ENCODE peak calls at places on chromosomes 12 and 14, in six cellular contexts. N, Q, E, K, F and T are unnamed samples.

GRCh38 chr12:122839907-122840554 is 4.8 kb downstream of the HIP1R start:
- DNase-seq in K (no peak), Q (no peak), E (no peak), F (no peak), N (no peak), T (no peak)

GRCh38 chr14:33432407-33433023 is 493.8 kb downstream of the NPAS3 start:
- DNase-seq in K (no peak), F (no peak), E (no peak), N (no peak), Q (peak), T (no peak)

GRCh38 chr14:71693373-71693772 is 238.9 kb upstream of the RGS6 start:
- DNase-seq in E (no peak), K (no peak), F (no peak), N (no peak), Q (no peak), T (no peak)

GRCh38 chr14:92982941-92983340 is 60.0 kb downstream of the CHGA start:
- DNase-seq in E (no peak), Q (peak), N (no peak), F (no peak), K (no peak), T (no peak)

GRCh38 chr12:47698055-47698454 is 7.8 kb downstream of the RPAP3 start:
- DNase-seq in N (no peak), F (no peak), Q (no peak), E (no peak), K (no peak), T (no peak)

GRCh38 chr14:41419709-41420108 is 187.0 kb upstream of the LRFN5 start:
- DNase-seq in K (no peak), F (no peak), N (no peak), Q (no peak), E (no peak), T (no peak)

GRCh38 chr14:20503905-20504304 is 1.4 kb upstream of the RNASE10 start:
- DNase-seq in F (no peak), K (no peak), N (no peak), Q (no peak), E (no peak), T (no peak)

GRCh38 chr12:46383654-46384450 is 11.3 kb upstream of the SLC38A2 start:
- DNase-seq in E (peak), F (no peak), Q (peak), N (no peak), K (no peak), T (no peak)

GRCh38 chr14:64387232-64387737 is 868 bp upstream of the MTHFD1 start:
- DNase-seq in K (no peak), E (no peak), Q (peak), F (no peak), N (peak), T (no peak)

GRCh38 chr12:124953689-124954405 is 35.1 kb downstream of the DHX37 start:
- DNase-seq in K (no peak), F (no peak), E (no peak), N (peak), Q (no peak), T (no peak)

GRCh38 chr12:124954771-124955170 is 34.2 kb downstream of the DHX37 start:
- DNase-seq in E (no peak), F (no peak), K (no peak), N (peak), Q (no peak), T (no peak)

GRCh38 chr12:124952801-124953200 is 36.1 kb downstream of the DHX37 start:
- DNase-seq in F (no peak), N (no peak), K (no peak), Q (no peak), E (no peak), T (no peak)

GRCh38 chr12:124949779-124950728 is 35.6 kb upstream of the UBC start:
- DNase-seq in Q (no peak), N (peak), F (no peak), K (no peak), E (no peak), T (no peak)

GRCh38 chr12:124952295-124952694 is 36.6 kb downstream of the DHX37 start:
- DNase-seq in F (no peak), E (no peak), K (no peak), Q (no peak), N (peak), T (no peak)
- TF ChIP-seq ZNF274 in F (no peak), E (no peak), K (no peak), Q (no peak), N (no peak), T (no peak)

GRCh38 chr12:92739099-92739498 is 36.3 kb downstream of the PLEKHG7 start:
- DNase-seq in E (no peak), Q (no peak), K (no peak), F (no peak), N (no peak), T (no peak)

GRCh38 chr12:92730758-92731157 is 28.0 kb downstream of the PLEKHG7 start:
- DNase-seq in F (no peak), K (no peak), Q (no peak), N (no peak), E (no peak), T (no peak)

GRCh38 chr12:92736605-92737004 is 33.8 kb downstream of the PLEKHG7 start:
- DNase-seq in N (no peak), K (no peak), F (no peak), E (no peak), Q (no peak), T (no peak)

GRCh38 chr12:92737855-92738850 is 35.4 kb downstream of the PLEKHG7 start:
- DNase-seq in K (no peak), F (no peak), N (no peak), Q (no peak), E (no peak), T (no peak)

GRCh38 chr12:92735131-92735721 is 32.4 kb downstream of the PLEKHG7 start:
- DNase-seq in N (no peak), Q (no peak), K (no peak), E (no peak), F (no peak), T (no peak)
- TF ChIP-seq ZNF274 in N (no peak), Q (no peak), K (no peak), E (no peak), F (no peak), T (no peak)

DNA sequence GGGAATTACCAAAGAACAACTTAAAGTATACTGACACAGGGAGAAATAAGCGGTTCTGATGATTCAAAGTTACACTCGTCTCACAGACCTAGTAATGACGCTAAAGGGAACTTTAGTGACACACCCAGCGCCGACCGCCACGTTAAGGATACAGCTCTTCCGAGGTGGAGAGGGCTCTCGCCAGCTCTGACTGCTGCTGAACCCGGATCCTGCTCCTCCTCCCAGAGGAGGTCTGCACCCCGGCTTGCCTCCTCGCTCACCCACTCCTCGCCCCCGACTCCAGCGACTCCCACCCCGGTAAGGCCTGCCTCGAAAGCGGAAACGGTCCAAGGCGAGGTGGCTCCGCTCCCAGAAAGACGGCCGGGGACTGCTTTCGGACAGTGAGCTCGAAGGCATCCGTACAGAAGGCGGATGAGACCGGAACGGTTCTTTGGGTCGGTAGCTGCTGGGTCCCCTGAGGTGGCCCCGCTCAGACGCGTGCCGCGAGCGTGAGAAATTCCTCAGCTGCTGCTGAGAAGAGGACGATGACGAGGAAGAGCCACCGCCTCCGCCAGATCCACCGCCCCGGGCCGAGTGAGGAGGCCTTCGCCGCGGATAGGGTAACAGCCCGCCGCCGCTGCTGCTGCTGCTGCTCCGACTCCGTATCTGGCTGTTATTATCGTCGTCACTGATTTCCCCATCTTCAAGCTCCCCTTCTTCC is 637 bp downstream of the ZFC3H1 start:
- DNase-seq in Q (peak), K (no peak), F (no peak), E (no peak), N (peak), T (no peak)
- TF ChIP-seq ZNF274 in Q (no peak), K (no peak), F (no peak), E (no peak), N (no peak), T (no peak)

GRCh38 chr14:29682789-29683188 is 244.9 kb downstream of the PRKD1 start:
- DNase-seq in N (no peak), E (no peak), F (no peak), Q (no peak), K (no peak), T (no peak)
- TF ChIP-seq ZNF274 in N (no peak), E (no peak), F (no peak), Q (no peak), K (no peak), T (no peak)

DNA sequence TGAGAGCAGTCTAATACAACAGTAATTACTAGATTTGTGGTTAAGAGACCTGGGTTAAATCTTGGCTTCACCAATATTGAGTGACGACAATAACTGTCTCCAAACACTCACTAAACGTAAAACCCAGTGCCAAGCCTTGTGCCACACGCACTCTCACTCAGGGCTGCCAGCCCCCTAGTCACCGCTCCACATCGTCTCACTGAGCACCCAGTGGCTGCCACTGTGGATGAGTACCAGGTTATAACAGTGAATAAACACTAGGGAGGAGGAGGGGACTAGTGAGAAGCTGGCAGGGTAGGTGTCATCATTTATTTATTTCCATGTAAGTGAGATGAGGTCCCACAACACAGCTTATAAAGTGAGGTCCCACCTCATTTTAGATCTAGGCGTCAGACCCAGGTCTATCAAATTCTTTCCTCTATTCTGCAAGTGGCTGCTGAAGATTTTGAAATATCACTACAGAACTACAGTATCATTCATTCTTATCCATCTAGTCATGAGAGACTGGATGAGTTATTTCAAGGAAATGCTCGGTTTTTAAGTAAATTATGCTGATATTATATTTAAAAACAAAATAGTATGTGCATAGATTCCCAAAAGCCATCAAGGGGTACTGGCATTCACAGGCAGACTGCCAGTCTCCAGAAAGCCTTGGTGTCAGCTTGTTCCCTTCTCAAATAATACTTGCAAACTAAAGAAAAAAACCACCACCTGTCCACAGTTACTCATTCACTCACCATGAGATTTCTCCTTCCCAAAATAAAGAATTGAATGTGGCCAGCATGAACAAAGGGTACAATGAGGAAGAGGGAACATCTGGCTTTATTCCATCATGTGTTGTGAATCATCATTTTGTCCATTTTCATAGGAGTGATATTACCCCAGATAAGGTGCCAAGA is 84.0 kb downstream of the PTPN21 start:
- DNase-seq in N (no peak), F (no peak), Q (no peak), E (no peak), K (no peak), T (no peak)
- TF ChIP-seq ZNF274 in N (no peak), F (no peak), Q (no peak), E (no peak), K (no peak), T (no peak)

GRCh38 chr12:9143137-9143536 is 27.4 kb upstream of the A2M start:
- DNase-seq in E (no peak), K (no peak), F (no peak), Q (no peak), N (no peak), T (no peak)
- TF ChIP-seq ZNF274 in E (no peak), K (no peak), F (no peak), Q (no peak), N (no peak), T (no peak)

GRCh38 chr14:69687963-69688649 is 76.7 kb downstream of the SUSD6 start:
- DNase-seq in Q (peak), F (no peak), E (no peak), K (no peak), N (no peak), T (no peak)
- TF ChIP-seq ZNF274 in Q (no peak), F (no peak), E (no peak), K (no peak), N (no peak), T (no peak)

GRCh38 chr12:91142184-91142583 is 30.9 kb upstream of the LUM start:
- DNase-seq in F (no peak), Q (no peak), N (no peak), K (no peak), E (no peak), T (no peak)
- TF ChIP-seq ZNF274 in F (no peak), Q (no peak), N (no peak), K (no peak), E (no peak), T (no peak)